ENCODE peak calls at places on chromosomes 2 and 18, in four cellular contexts. One of them, this sample, is unnamed.

GRCh38 chr18:32548688-32549087 is 78.0 kb upstream of the GAREM1 start:
- DNase-seq in lower leg skin: no peak
- DNase-seq in GM06990: no peak
- DNase-seq in H1: peak
- DNase-seq in this sample: no peak

GRCh38 chr18:3869848-3870247 is 419.9 kb downstream of the TGIF1 start:
- DNase-seq in lower leg skin: no peak
- DNase-seq in H1: no peak
- DNase-seq in GM06990: no peak
- DNase-seq in this sample: no peak

GRCh38 chr2:54514819-54515569 is 58.9 kb downstream of the SPTBN1 start:
- DNase-seq in GM06990: no peak
- DNase-seq in H1: no peak
- DNase-seq in lower leg skin: no peak
- DNase-seq in this sample: no peak

GRCh38 chr2:26399781-26400376 is 1.8 kb upstream of the DRC1 start:
- DNase-seq in lower leg skin: no peak
- DNase-seq in H1: no peak
- DNase-seq in GM06990: no peak
- DNase-seq in this sample: no peak

GRCh38 chr2:214774108-214774507 is 35.4 kb downstream of the BARD1 start:
- DNase-seq in lower leg skin: no peak
- DNase-seq in GM06990: no peak
- DNase-seq in H1: no peak
- DNase-seq in this sample: no peak

GRCh38 chr18:3246636-3247242 is 862 bp upstream of the MYL12A start:
- DNase-seq in H1: no peak
- DNase-seq in lower leg skin: peak
- DNase-seq in GM06990: no peak
- DNase-seq in this sample: no peak

GRCh38 chr2:37457401-37457901 is 113.0 kb downstream of the QPCT start:
- DNase-seq in lower leg skin: no peak
- DNase-seq in H1: no peak
- DNase-seq in GM06990: no peak
- DNase-seq in this sample: no peak

GRCh38 chr2:223549215-223549614 is 52.9 kb downstream of the SCG2 start:
- DNase-seq in lower leg skin: peak
- DNase-seq in GM06990: no peak
- DNase-seq in H1: no peak
- DNase-seq in this sample: no peak

GRCh38 chr2:189425676-189426075 is 15.6 kb upstream of the WDR75 start:
- DNase-seq in H1: no peak
- DNase-seq in lower leg skin: no peak
- DNase-seq in GM06990: no peak
- DNase-seq in this sample: no peak

GRCh38 chr18:9535430-9535972 is 60.2 kb downstream of the RALBP1 start:
- DNase-seq in GM06990: no peak
- DNase-seq in H1: no peak
- DNase-seq in lower leg skin: peak
- DNase-seq in this sample: no peak

GRCh38 chr2:1395009-1395408 is 18.3 kb upstream of the TPO start:
- DNase-seq in H1: no peak
- DNase-seq in lower leg skin: no peak
- DNase-seq in GM06990: no peak
- DNase-seq in this sample: no peak

GRCh38 chr2:127532296-127532695 is 3.2 kb upstream of the MYO7B start:
- DNase-seq in lower leg skin: no peak
- DNase-seq in GM06990: no peak
- DNase-seq in H1: no peak
- DNase-seq in this sample: no peak
- H3K4me3 ChIP-seq in lower leg skin: no peak
- H3K4me3 ChIP-seq in GM06990: no peak
- H3K4me3 ChIP-seq in H1: no peak
- H3K4me3 ChIP-seq in this sample: no peak

GRCh38 chr2:176781570-176782217 is 430.9 kb upstream of the HNRNPA3 start:
- DNase-seq in GM06990: no peak
- DNase-seq in H1: no peak
- DNase-seq in lower leg skin: no peak
- DNase-seq in this sample: no peak
- H3K4me3 ChIP-seq in GM06990: no peak
- H3K4me3 ChIP-seq in H1: no peak
- H3K4me3 ChIP-seq in lower leg skin: no peak
- H3K4me3 ChIP-seq in this sample: no peak

GRCh38 chr2:11831415-11831814 is 85.0 kb downstream of the LPIN1 start:
- DNase-seq in lower leg skin: no peak
- DNase-seq in GM06990: no peak
- DNase-seq in H1: no peak
- DNase-seq in this sample: no peak

GRCh38 chr2:11832531-11832930 is 86.1 kb downstream of the LPIN1 start:
- DNase-seq in lower leg skin: no peak
- DNase-seq in GM06990: no peak
- DNase-seq in H1: no peak
- DNase-seq in this sample: no peak

GRCh38 chr2:11830708-11831301 is 84.4 kb downstream of the LPIN1 start:
- DNase-seq in H1: no peak
- DNase-seq in GM06990: no peak
- DNase-seq in lower leg skin: no peak
- DNase-seq in this sample: no peak

GRCh38 chr2:11835403-11835802 is 89.0 kb downstream of the LPIN1 start:
- DNase-seq in GM06990: no peak
- DNase-seq in H1: no peak
- DNase-seq in lower leg skin: no peak
- DNase-seq in this sample: no peak

GRCh38 chr2:11833601-11834000 is 87.2 kb downstream of the LPIN1 start:
- DNase-seq in H1: no peak
- DNase-seq in GM06990: no peak
- DNase-seq in lower leg skin: no peak
- DNase-seq in this sample: no peak
- H3K4me3 ChIP-seq in H1: no peak
- H3K4me3 ChIP-seq in GM06990: no peak
- H3K4me3 ChIP-seq in lower leg skin: no peak
- H3K4me3 ChIP-seq in this sample: no peak

GRCh38 chr2:219543596-219544358 is at the start of the genes CHPF and TMEM198:
- DNase-seq in lower leg skin: peak
- DNase-seq in GM06990: peak
- DNase-seq in H1: peak
- DNase-seq in this sample: peak

GRCh38 chr2:219547621-219548020 is 3.8 kb downstream of the TMEM198 start:
- DNase-seq in H1: no peak
- DNase-seq in lower leg skin: no peak
- DNase-seq in GM06990: no peak
- DNase-seq in this sample: no peak

GRCh38 chr2:219544567-219544966 is 739 bp downstream of the TMEM198 start:
- DNase-seq in H1: no peak
- DNase-seq in GM06990: no peak
- DNase-seq in lower leg skin: no peak
- DNase-seq in this sample: no peak

GRCh38 chr2:219542931-219543595 is 546 bp downstream of the CHPF start:
- DNase-seq in GM06990: no peak
- DNase-seq in lower leg skin: no peak
- DNase-seq in H1: no peak
- DNase-seq in this sample: no peak

DNA sequence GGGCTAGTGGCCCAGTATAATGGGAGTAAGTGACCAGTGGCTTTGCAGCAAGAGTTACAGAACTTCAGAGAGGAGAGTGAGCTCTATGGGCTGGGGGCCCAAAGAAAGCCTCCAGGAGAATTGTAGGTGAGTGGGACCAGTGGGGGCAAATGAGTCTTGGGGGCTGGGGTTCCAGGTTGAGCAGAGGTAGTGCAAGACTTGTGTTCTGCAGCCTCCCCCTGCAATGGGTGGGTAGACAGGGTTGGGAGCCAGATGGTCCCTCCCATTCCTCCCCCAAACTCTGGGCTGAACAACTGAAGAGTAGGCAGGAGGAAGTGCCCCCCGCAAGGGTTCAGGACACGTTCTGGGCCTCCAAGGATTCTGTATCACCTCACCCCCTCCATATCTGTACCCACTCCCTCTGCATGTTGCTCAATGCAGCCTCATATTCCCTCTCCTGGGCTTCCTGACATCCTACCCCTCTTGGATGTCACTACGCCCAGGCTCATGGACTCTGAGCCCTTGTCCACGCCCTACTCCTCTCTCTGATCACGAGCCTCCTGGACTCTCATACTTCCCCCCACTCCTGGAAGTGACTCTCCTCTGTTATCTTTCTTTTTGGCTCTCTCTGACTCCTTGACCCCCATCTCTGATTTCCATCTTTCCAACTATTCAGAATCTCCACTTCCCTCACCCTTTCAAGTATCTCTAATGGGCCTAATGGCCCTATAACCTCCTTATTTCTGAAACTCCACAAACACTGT is 2.0 kb downstream of the TMEM198 start:
- DNase-seq in lower leg skin: no peak
- DNase-seq in GM06990: no peak
- DNase-seq in H1: no peak
- DNase-seq in this sample: no peak
- H3K4me3 ChIP-seq in lower leg skin: no peak
- H3K4me3 ChIP-seq in GM06990: no peak
- H3K4me3 ChIP-seq in H1: no peak
- H3K4me3 ChIP-seq in this sample: no peak

GRCh38 chr2:142875642-142876041 is 1.8 kb upstream of the KYNU start:
- DNase-seq in lower leg skin: no peak
- DNase-seq in GM06990: no peak
- DNase-seq in H1: no peak
- DNase-seq in this sample: no peak

GRCh38 chr2:142872900-142873724 is 4.4 kb upstream of the KYNU start:
- DNase-seq in H1: no peak
- DNase-seq in lower leg skin: no peak
- DNase-seq in GM06990: no peak
- DNase-seq in this sample: no peak

GRCh38 chr2:142875010-142875409 is 2.5 kb upstream of the KYNU start:
- DNase-seq in GM06990: no peak
- DNase-seq in H1: no peak
- DNase-seq in lower leg skin: no peak
- DNase-seq in this sample: no peak

GRCh38 chr2:142874293-142874814 is 3.1 kb upstream of the KYNU start:
- DNase-seq in GM06990: no peak
- DNase-seq in H1: no peak
- DNase-seq in lower leg skin: peak
- DNase-seq in this sample: no peak

GRCh38 chr2:142873850-142874287 is 3.6 kb upstream of the KYNU start:
- DNase-seq in lower leg skin: no peak
- DNase-seq in H1: no peak
- DNase-seq in GM06990: no peak
- DNase-seq in this sample: no peak
- H3K4me3 ChIP-seq in lower leg skin: no peak
- H3K4me3 ChIP-seq in H1: no peak
- H3K4me3 ChIP-seq in GM06990: peak
- H3K4me3 ChIP-seq in this sample: no peak

GRCh38 chr2:144431384-144431783 is 88.5 kb downstream of the ZEB2 start:
- DNase-seq in GM06990: no peak
- DNase-seq in H1: no peak
- DNase-seq in lower leg skin: no peak
- DNase-seq in this sample: no peak
- H3K4me3 ChIP-seq in GM06990: no peak
- H3K4me3 ChIP-seq in H1: no peak
- H3K4me3 ChIP-seq in lower leg skin: no peak
- H3K4me3 ChIP-seq in this sample: peak

GRCh38 chr2:197276156-197276555 is 34.4 kb downstream of the ANKRD44 start:
- DNase-seq in lower leg skin: no peak
- DNase-seq in H1: no peak
- DNase-seq in GM06990: no peak
- DNase-seq in this sample: no peak

GRCh38 chr2:197277726-197278259 is 32.8 kb downstream of the ANKRD44 start:
- DNase-seq in GM06990: no peak
- DNase-seq in H1: no peak
- DNase-seq in lower leg skin: no peak
- DNase-seq in this sample: no peak

GRCh38 chr2:197281421-197281820 is 29.2 kb downstream of the ANKRD44 start:
- DNase-seq in GM06990: no peak
- DNase-seq in H1: no peak
- DNase-seq in lower leg skin: no peak
- DNase-seq in this sample: no peak

GRCh38 chr2:197279997-197280756 is 30.4 kb downstream of the ANKRD44 start:
- DNase-seq in lower leg skin: no peak
- DNase-seq in H1: no peak
- DNase-seq in GM06990: no peak
- DNase-seq in this sample: no peak

DNA sequence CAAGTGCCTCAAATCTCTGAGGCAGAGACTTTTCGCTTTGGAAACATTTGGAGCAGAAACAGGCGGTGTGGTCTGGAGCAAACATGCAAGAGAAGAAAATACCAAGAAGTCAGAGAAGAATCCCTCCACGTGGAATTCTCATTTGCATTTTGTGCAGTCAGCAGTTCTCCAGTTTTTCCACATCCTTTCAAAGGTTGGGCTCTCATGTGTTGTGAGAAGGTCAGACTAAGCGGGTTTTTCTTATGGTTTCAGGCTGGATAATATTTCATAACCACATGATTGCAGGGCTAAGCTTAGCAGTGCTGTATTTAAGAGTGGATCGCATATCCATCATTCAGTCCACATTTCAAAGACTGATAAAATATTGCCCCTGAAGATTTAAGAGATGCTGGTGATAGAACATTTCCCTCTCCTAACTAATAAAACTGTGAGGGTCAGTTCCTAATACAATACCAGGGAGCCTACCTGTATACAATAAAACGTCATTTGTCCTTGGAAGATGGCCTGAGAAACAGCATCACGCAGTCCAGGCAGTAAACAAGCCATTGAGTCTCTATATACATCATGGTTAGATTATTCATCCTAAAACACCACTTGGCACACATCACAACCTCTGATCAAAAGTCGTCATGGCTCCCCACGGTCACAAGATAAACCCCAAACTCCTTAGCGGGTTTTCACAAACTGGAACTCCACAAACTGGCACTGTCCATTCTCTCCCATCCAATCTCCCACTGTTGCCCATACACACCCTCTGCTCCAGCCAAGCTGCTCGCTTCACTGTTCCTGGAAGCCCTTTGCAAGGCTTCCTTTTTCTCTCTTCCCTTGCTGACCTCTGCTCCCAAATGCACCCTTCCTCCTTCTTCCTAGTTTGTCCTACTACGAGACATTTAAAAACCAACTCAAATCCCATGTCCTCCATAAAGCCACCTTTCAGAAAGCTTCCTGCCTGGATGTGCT is 31.5 kb downstream of the ANKRD44 start:
- DNase-seq in GM06990: no peak
- DNase-seq in H1: no peak
- DNase-seq in lower leg skin: no peak
- DNase-seq in this sample: no peak
- H3K4me3 ChIP-seq in GM06990: no peak
- H3K4me3 ChIP-seq in H1: no peak
- H3K4me3 ChIP-seq in lower leg skin: no peak
- H3K4me3 ChIP-seq in this sample: no peak

DNA sequence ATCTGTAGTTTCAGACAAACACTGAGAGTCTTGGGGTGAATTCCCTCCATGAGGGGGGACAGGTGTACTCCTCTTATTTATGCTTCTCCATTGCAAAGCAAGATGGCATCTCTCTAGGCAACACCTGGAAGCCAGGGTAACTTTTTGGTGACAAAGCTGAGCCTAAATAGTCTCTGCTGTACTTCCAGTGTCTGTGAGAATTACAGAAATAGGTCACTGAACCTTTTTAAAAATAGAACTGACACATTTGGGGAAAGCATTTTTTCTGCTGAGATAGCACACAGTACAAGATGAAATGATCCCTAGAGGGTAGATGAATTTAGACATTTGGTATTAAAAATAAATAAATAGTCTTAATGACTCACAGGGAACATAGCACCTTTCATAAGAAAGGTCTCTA is 71.7 kb upstream of the SP3 start:
- DNase-seq in GM06990: no peak
- DNase-seq in lower leg skin: no peak
- DNase-seq in H1: no peak
- DNase-seq in this sample: no peak
- H3K4me3 ChIP-seq in GM06990: no peak
- H3K4me3 ChIP-seq in lower leg skin: no peak
- H3K4me3 ChIP-seq in H1: no peak
- H3K4me3 ChIP-seq in this sample: no peak

This sample was measured in esophagus squamous epithelium.